ENCODE peak calls at places on chromosomes 3 and 15, in four cellular contexts. N is posterior cingulate gyrus, E is renal cortical epithelial cell, X is iPS-NIHi11. L is an unnamed sample.
A peak's percentile ranks its signal among the peaks of the same experiment; 100 is the strongest.

GRCh38 chr3:196219194-196219969 is 3.0 kb downstream of the SLC51A start:
- DNase-seq in N (peak; percentile 64), E (peak; percentile 71), X (peak; percentile 61), L (peak; percentile 65)

GRCh38 chr3:36332139-36332538 is 48.2 kb upstream of the STAC start:
- DNase-seq in N (no peak), X (no peak), E (no peak), L (no peak)

GRCh38 chr3:156388469-156389150 is 166.3 kb downstream of the SSR3 start:
- DNase-seq in X (no peak), E (peak; percentile 6), N (no peak), L (no peak)

GRCh38 chr3:28612232-28612631 is 263.6 kb upstream of the AZI2 start:
- DNase-seq in N (no peak), X (no peak), E (no peak), L (no peak)

GRCh38 chr3:6805236-6805635 is 55.7 kb upstream of the GRM7 start:
- DNase-seq in E (peak; percentile 46), X (no peak), N (no peak), L (no peak)

GRCh38 chr15:68252925-68253534 is 23.5 kb upstream of the CLN6 start:
- DNase-seq in E (peak; percentile 82), X (peak; percentile 69), N (peak; percentile 35), L (peak; percentile 56)

GRCh38 chr3:184685646-184686045 is 26.2 kb downstream of the MAGEF1 start:
- DNase-seq in N (no peak), X (peak; percentile 68), E (no peak), L (no peak)

GRCh38 chr3:55376753-55377347 is 110.3 kb downstream of the WNT5A start:
- DNase-seq in N (no peak), E (no peak), X (no peak), L (no peak)

GRCh38 chr3:117665311-117665710 is 955.7 kb downstream of the TUSC7 start:
- DNase-seq in N (peak; percentile 42), E (peak; percentile 10), X (no peak), L (peak; percentile 3)

GRCh38 chr3:46076606-46077005 is 49.3 kb upstream of the XCR1 start:
- DNase-seq in X (no peak), E (peak; percentile 31), N (no peak), L (no peak)

GRCh38 chr3:19046440-19046839 is 101.9 kb upstream of the KCNH8 start:
- DNase-seq in N (no peak), X (no peak), E (peak; percentile 6), L (no peak)

GRCh38 chr15:39886418-39886817 is 33.6 kb downstream of the GPR176 start:
- DNase-seq in N (no peak), E (peak; percentile 67), X (no peak), L (no peak)

GRCh38 chr3:141828487-141829284 is 47.8 kb upstream of the ATP1B3 start:
- DNase-seq in X (peak; percentile 40), E (peak; percentile 50), N (no peak), L (no peak)

GRCh38 chr3:112776000-112776399 is 70.7 kb downstream of the CD200R1L start:
- DNase-seq in X (no peak), E (no peak), N (no peak), L (no peak)

GRCh38 chr3:60192297-60193114 is 1058.7 kb downstream of the FHIT start:
- DNase-seq in X (no peak), N (no peak), E (no peak), L (no peak)

GRCh38 chr3:25471081-25471768 is 43.2 kb downstream of the RARB start:
- DNase-seq in N (no peak), E (no peak), X (no peak), L (no peak)

GRCh38 chr3:50068134-50068533 is 20.6 kb upstream of the RBM5 start:
- DNase-seq in X (no peak), E (peak; percentile 16), N (no peak), L (no peak)

GRCh38 chr15:72559781-72560180 is 85.7 kb downstream of the ARIH1 start:
- DNase-seq in X (no peak), E (no peak), N (no peak), L (no peak)

GRCh38 chr3:130242850-130243569 is 102.5 kb upstream of the COL6A5 start:
- DNase-seq in X (no peak), N (no peak), E (no peak), L (no peak)

GRCh38 chr15:82854554-82854953 is 45.1 kb downstream of the WHAMM start:
- DNase-seq in N (no peak), E (no peak), X (no peak), L (no peak)

GRCh38 chr3:28575100-28575747 is 226.6 kb upstream of the AZI2 start:
- DNase-seq in E (no peak), N (peak; percentile 19), X (peak; percentile 58), L (peak; percentile 38)

GRCh38 chr3:52121459-52121795 is 32.8 kb downstream of the POC1A start:
- DNase-seq in N (no peak), E (no peak), X (no peak), L (no peak)

GRCh38 chr3:129022995-129023332 is 21.9 kb downstream of the EFCC1 start:
- DNase-seq in N (no peak), X (no peak), E (no peak), L (no peak)

GRCh38 chr3:25856902-25857518 is 67.1 kb downstream of the OXSM start:
- DNase-seq in N (no peak), E (peak; percentile 58), X (peak; percentile 44), L (no peak)

GRCh38 chr15:52710050-52710709 is 31.0 kb upstream of the ATOSA start:
- DNase-seq in N (no peak), E (no peak), X (no peak), L (no peak)

GRCh38 chr3:5376761-5377160 is 189.3 kb downstream of the EDEM1 start:
- DNase-seq in N (no peak), X (peak; percentile 13), E (peak; percentile 18), L (no peak)

GRCh38 chr15:28886431-28887343 is 913 bp downstream of the APBA2 start:
- DNase-seq in X (no peak), N (no peak), E (no peak), L (no peak)

GRCh38 chr15:92902723-92903587 is 2.8 kb downstream of the CHD2 start:
- DNase-seq in E (no peak), X (no peak), N (no peak), L (no peak)

GRCh38 chr3:12479919-12480425 is 4.3 kb upstream of the TSEN2 start:
- DNase-seq in E (peak; percentile 40), X (peak; percentile 83), N (no peak), L (no peak)

GRCh38 chr3:44584646-44585501 is at the start of gene ZNF660:
- DNase-seq in E (peak; percentile 74), N (peak; percentile 71), X (peak; percentile 94), L (peak; percentile 82)